ENCODE peak calls at places on chromosomes 2 and 18, in four cellular contexts. P is cortex of kidney, N is chondrocyte, C is Calu3. E is an unnamed sample.
A peak's percentile ranks its signal among the peaks of the same experiment; 100 is the strongest.

GRCh38 chr18:74840492-74841167 is 243.0 kb downstream of the ZNF407 start:
- DNase-seq in C (no peak), P (no peak), N (no peak), E (no peak)

GRCh38 chr2:75525434-75526308 is 35.1 kb downstream of the EVA1A start:
- DNase-seq in P (no peak), N (no peak), C (no peak), E (no peak)

GRCh38 chr18:30622635-30623034 is 419.9 kb downstream of the DSC3 start:
- DNase-seq in P (no peak), C (no peak), N (no peak), E (no peak)

GRCh38 chr2:10712186-10712809 is 9.1 kb upstream of the ATP6V1C2 start:
- DNase-seq in P (no peak), C (no peak), N (no peak), E (no peak)

GRCh38 chr2:96239091-96239490 is 26.7 kb downstream of the TMEM127 start:
- DNase-seq in N (no peak), P (no peak), C (no peak), E (no peak)

GRCh38 chr2:191506515-191506914 is 171.4 kb upstream of the NABP1 start:
- DNase-seq in N (no peak), P (no peak), C (no peak), E (no peak)

GRCh38 chr2:150296795-150297546 is 190.5 kb downstream of the RND3 start:
- DNase-seq in P (no peak), C (no peak), N (no peak), E (no peak)

GRCh38 chr2:235347691-235348090 is 146.2 kb upstream of the AGAP1 start:
- DNase-seq in P (no peak), C (no peak), N (no peak), E (no peak)

GRCh38 chr2:160381425-160381951 is 112.1 kb downstream of the RBMS1 start:
- DNase-seq in N (no peak), C (no peak), P (no peak), E (no peak)

GRCh38 chr18:76456018-76456750 is 38.9 kb downstream of the ZNF516 start:
- DNase-seq in C (no peak), N (no peak), P (no peak), E (peak; percentile 26)

GRCh38 chr2:68807821-68808266 is 63.4 kb downstream of the BMP10 start:
- DNase-seq in N (no peak), C (no peak), P (no peak), E (no peak)

GRCh38 chr2:122168799-122169198 is 413.3 kb downstream of the TSN start:
- DNase-seq in C (peak; percentile 14), N (no peak), P (no peak), E (no peak)

GRCh38 chr2:120287183-120288015 is 34.7 kb downstream of the RALB start:
- DNase-seq in C (peak; percentile 41), P (no peak), N (no peak), E (no peak)

GRCh38 chr2:234836251-234836650 is 115.6 kb upstream of the SH3BP4 start:
- DNase-seq in C (no peak), P (no peak), N (no peak), E (no peak)

GRCh38 chr2:36544638-36545338 is 53.2 kb downstream of the FEZ2 start:
- DNase-seq in P (no peak), N (no peak), C (no peak), E (no peak)

E was measured in posterior vena cava.